ENCODE peak calls at places on chromosome 14, in seven cellular contexts. U is mesendoderm, I is IMR-90, F is mesenchymal stem cell, Z is H1, T is H9, L is trophoblast cell. E is an unnamed sample.

GRCh38 chr14:75454963-75455546 is 27.2 kb downstream of the JDP2 start:
- DNase-seq in T (no peak), I (peak), U (peak), L (no peak), F (peak), Z (no peak), E (no peak)

GRCh38 chr14:99615497-99616245 is 11.7 kb upstream of the CCDC85C start:
- DNase-seq in Z (no peak), T (no peak), I (no peak), F (no peak), L (no peak), U (no peak), E (no peak)

GRCh38 chr14:24224618-24225071 is 7.5 kb downstream of the NEDD8 start:
- DNase-seq in L (no peak), Z (no peak), F (peak), U (no peak), I (peak), T (no peak), E (no peak)

GRCh38 chr14:100882026-100882967 is 21.2 kb downstream of the RTL1 start:
- DNase-seq in U (no peak), T (no peak), I (no peak), L (no peak), Z (no peak), F (no peak), E (no peak)

GRCh38 chr14:72553161-72553560 is 340.7 kb downstream of the DPF3 start:
- DNase-seq in U (no peak), I (peak), T (no peak), L (no peak), F (no peak), Z (no peak), E (no peak)

GRCh38 chr14:46582826-46583225 is 68.8 kb downstream of the RPL10L start:
- DNase-seq in Z (no peak), I (no peak), L (no peak), T (no peak), F (no peak), U (no peak), E (no peak)

GRCh38 chr14:101215266-101215665 is 311.7 kb upstream of the RTL1 start:
- DNase-seq in U (no peak), Z (no peak), F (no peak), I (no peak), T (peak), L (no peak), E (no peak)

GRCh38 chr14:43356984-43357545 is 1150.0 kb downstream of the FSCB start:
- DNase-seq in L (no peak), T (no peak), F (no peak), U (no peak), I (no peak), Z (no peak), E (no peak)

GRCh38 chr14:52325632-52326031 is 11.5 kb downstream of the PTGER2 start:
- DNase-seq in U (no peak), L (no peak), F (peak), T (no peak), Z (no peak), I (peak), E (no peak)

GRCh38 chr14:105128059-105128458 is 40.5 kb downstream of the JAG2 start:
- DNase-seq in T (no peak), F (no peak), L (peak), U (peak), I (no peak), Z (no peak), E (no peak)

GRCh38 chr14:94805726-94806288 is 35.9 kb upstream of the GSC start:
- DNase-seq in I (no peak), U (peak), F (no peak), T (no peak), L (no peak), Z (no peak), E (no peak)

GRCh38 chr14:105563347-105563737 is 37.0 kb downstream of the TMEM121 start:
- DNase-seq in F (no peak), U (no peak), L (no peak), I (no peak), Z (no peak), T (no peak), E (no peak)

GRCh38 chr14:90521121-90521929 is 124.5 kb downstream of the CALM1 start:
- DNase-seq in L (no peak), U (no peak), F (peak), T (peak), I (no peak), Z (no peak), E (no peak)

GRCh38 chr14:65732112-65732511 is 319.6 kb downstream of the FUT8 start:
- DNase-seq in U (no peak), Z (no peak), L (no peak), T (no peak), F (no peak), I (no peak), E (no peak)

GRCh38 chr14:76919811-76920571 is 93.8 kb downstream of the LRRC74A start:
- DNase-seq in Z (no peak), T (peak), F (peak), U (peak), I (peak), L (peak), E (no peak)

GRCh38 chr14:93747102-93747501 is 41.2 kb downstream of the PRIMA1 start:
- DNase-seq in Z (no peak), L (no peak), I (no peak), F (no peak), U (no peak), T (no peak), E (no peak)

GRCh38 chr14:33475623-33476022 is 475.3 kb downstream of the EGLN3 start:
- DNase-seq in U (peak), F (peak), I (no peak), Z (peak), L (peak), T (peak), E (peak)

GRCh38 chr14:68544150-68544892 is 248.5 kb downstream of the ZFP36L1 start:
- DNase-seq in U (no peak), I (peak), Z (no peak), T (no peak), F (peak), L (no peak), E (no peak)

GRCh38 chr14:70685480-70686197 is 43.9 kb downstream of the TTC9 start:
- DNase-seq in U (peak), T (peak), F (no peak), L (no peak), Z (no peak), I (peak), E (no peak)

GRCh38 chr14:35725934-35726333 is 83.2 kb downstream of the RALGAPA1 start:
- DNase-seq in F (no peak), U (no peak), L (peak), I (no peak), T (no peak), Z (no peak), E (no peak)

GRCh38 chr14:67461341-67461985 is 27.1 kb downstream of the TMEM229B start:
- DNase-seq in T (no peak), L (no peak), Z (no peak), U (no peak), F (peak), I (peak), E (no peak)

GRCh38 chr14:70709726-70710382 is 68.1 kb downstream of the TTC9 start:
- DNase-seq in I (no peak), L (no peak), T (peak), U (peak), F (no peak), Z (no peak), E (no peak)

GRCh38 chr14:53444677-53445312 is 291.7 kb upstream of the DDHD1 start:
- DNase-seq in U (no peak), T (no peak), Z (no peak), L (no peak), F (no peak), I (peak), E (no peak)

GRCh38 chr14:21825147-21825743 is 151.6 kb upstream of the OR4E1 start:
- DNase-seq in F (peak), L (no peak), T (peak), U (peak), I (peak), Z (no peak), E (peak)

GRCh38 chr14:22319526-22320352 is 269.3 kb downstream of the DAD1 start:
- DNase-seq in T (peak), F (peak), I (peak), L (peak), U (peak), Z (no peak), E (no peak)

GRCh38 chr14:37375566-37375965 is 177.8 kb downstream of the MIPOL1 start:
- DNase-seq in Z (no peak), I (no peak), U (no peak), L (no peak), F (no peak), T (no peak), E (no peak)

GRCh38 chr14:76456891-76457586 is 81.1 kb downstream of the ESRRB start:
- DNase-seq in F (no peak), L (no peak), Z (no peak), I (no peak), T (no peak), U (no peak), E (no peak)

GRCh38 chr14:24556756-24557155 is 19.3 kb downstream of the CTSG start:
- DNase-seq in Z (no peak), U (no peak), I (peak), L (no peak), F (no peak), T (no peak), E (no peak)

GRCh38 chr14:57962293-57962996 is 96.6 kb upstream of the SLC35F4 start:
- DNase-seq in I (no peak), Z (peak), T (peak), U (peak), F (no peak), L (no peak), E (peak)

GRCh38 chr14:87944987-87945604 is 47.9 kb downstream of the GALC start:
- DNase-seq in L (no peak), F (peak), Z (no peak), I (peak), U (peak), T (no peak), E (peak)

GRCh38 chr14:59849371-59850130 is 21.0 kb downstream of the RTN1 start:
- DNase-seq in F (no peak), Z (no peak), T (no peak), I (no peak), L (no peak), U (no peak), E (no peak)
- H3K18ac ChIP-seq in F (no peak), Z (no peak), T (no peak), I (no peak), L (no peak), U (no peak), E (no peak)

GRCh38 chr14:31947076-31947475 is 130.0 kb upstream of the ARHGAP5 start:
- DNase-seq in U (no peak), L (peak), Z (no peak), F (no peak), I (no peak), T (no peak), E (no peak)
- H3K23ac ChIP-seq in U (no peak), L (no peak), Z (no peak), F (no peak), I (no peak), T (no peak), E (no peak)

DNA sequence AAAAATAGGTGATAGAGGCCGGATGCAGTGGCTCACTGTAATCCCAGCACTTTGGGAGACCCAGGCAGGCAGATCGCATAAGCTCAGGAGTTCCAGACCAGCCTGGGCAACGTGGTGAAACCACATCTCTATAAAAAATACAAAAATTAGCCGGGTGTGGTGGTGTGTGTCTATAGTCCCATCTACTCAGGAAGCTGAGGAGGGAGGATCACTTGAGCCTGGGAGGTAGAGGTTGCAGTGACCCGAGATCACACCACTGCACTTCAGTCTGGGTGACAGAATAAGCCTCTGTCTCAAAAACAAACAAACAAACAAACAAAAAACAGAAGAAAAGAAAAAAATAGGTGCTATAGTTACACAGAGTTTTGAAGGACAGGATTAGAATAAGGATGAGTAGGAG is 142.1 kb downstream of the SAMD4A start:
- DNase-seq in U (no peak), Z (no peak), I (no peak), T (no peak), L (no peak), F (no peak), E (no peak)
- H2BK5ac ChIP-seq in U (no peak), Z (no peak), I (no peak), T (no peak), L (no peak), F (no peak), E (no peak)

DNA sequence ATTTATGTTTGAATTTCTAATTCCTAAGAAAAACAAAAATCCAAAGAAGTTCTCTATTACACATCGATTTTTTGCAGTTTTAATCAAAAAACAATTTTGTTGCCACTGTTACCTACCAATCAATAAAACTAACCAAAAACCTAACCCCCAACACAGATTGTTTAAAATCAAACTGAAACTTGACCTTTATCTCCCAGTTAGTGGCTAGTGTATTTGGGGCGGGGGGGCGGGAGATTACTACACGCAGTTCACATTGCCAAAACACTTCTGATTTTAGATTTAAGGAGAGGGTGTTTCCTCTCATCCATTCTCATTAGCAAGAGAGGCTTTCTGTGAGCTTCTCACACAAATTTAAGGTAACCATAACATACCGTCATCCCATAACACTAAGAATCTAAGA is 6.4 kb downstream of the CDC42BPB start:
- DNase-seq in T (no peak), I (no peak), F (no peak), U (no peak), Z (no peak), L (no peak), E (no peak)
- H3K18ac ChIP-seq in T (no peak), I (no peak), F (no peak), U (no peak), Z (no peak), L (no peak), E (no peak)